ENCODE peak calls at places on chromosomes 6 and 20, in four cellular contexts. One of them, this sample, is unnamed.

GRCh38 chr6:21325201-21325856 is 268.2 kb upstream of the SOX4 start:
- DNase-seq in H1: no peak
- DNase-seq in GM12878: no peak
- DNase-seq in HepG2: no peak
- DNase-seq in this sample: no peak

GRCh38 chr6:99132026-99132425 is 184.3 kb upstream of the FBXL4 start:
- DNase-seq in H1: no peak
- DNase-seq in GM12878: no peak
- DNase-seq in HepG2: no peak
- DNase-seq in this sample: no peak

GRCh38 chr20:44016525-44016924 is 101.9 kb downstream of the TOX2 start:
- DNase-seq in H1: no peak
- DNase-seq in GM12878: no peak
- DNase-seq in HepG2: no peak
- DNase-seq in this sample: no peak

GRCh38 chr6:103191391-103192093 is 1668.2 kb downstream of the HACE1 start:
- DNase-seq in H1: no peak
- DNase-seq in GM12878: no peak
- DNase-seq in HepG2: no peak
- DNase-seq in this sample: no peak

GRCh38 chr6:141726158-141726557 is 406.6 kb upstream of the GJE1 start:
- DNase-seq in H1: no peak
- DNase-seq in GM12878: no peak
- DNase-seq in HepG2: no peak
- DNase-seq in this sample: no peak

GRCh38 chr6:159214281-159214680 is 45.1 kb downstream of the FNDC1 start:
- DNase-seq in H1: no peak
- DNase-seq in GM12878: no peak
- DNase-seq in HepG2: no peak
- DNase-seq in this sample: no peak

GRCh38 chr6:37550436-37550835 is 50.7 kb upstream of the CCDC167 start:
- DNase-seq in H1: no peak
- DNase-seq in GM12878: no peak
- DNase-seq in HepG2: no peak
- DNase-seq in this sample: no peak

GRCh38 chr6:2376429-2377355 is 131.3 kb upstream of the GMDS start:
- DNase-seq in H1: no peak
- DNase-seq in GM12878: no peak
- DNase-seq in HepG2: no peak
- DNase-seq in this sample: no peak

GRCh38 chr6:56984374-56984773 is 29.5 kb downstream of the BEND6 start:
- DNase-seq in H1: no peak
- DNase-seq in GM12878: no peak
- DNase-seq in HepG2: no peak
- DNase-seq in this sample: no peak

GRCh38 chr20:63772781-63773520 is 33.4 kb downstream of the SLC2A4RG start:
- DNase-seq in H1: no peak
- DNase-seq in GM12878: no peak
- DNase-seq in HepG2: no peak
- DNase-seq in this sample: no peak

GRCh38 chr6:165659945-165660862 is 2.8 kb downstream of the PDE10A start:
- DNase-seq in H1: no peak
- DNase-seq in GM12878: no peak
- DNase-seq in HepG2: no peak
- DNase-seq in this sample: no peak
- H3K4me3 ChIP-seq in H1: peak
- H3K4me3 ChIP-seq in GM12878: no peak
- H3K4me3 ChIP-seq in HepG2: no peak
- H3K4me3 ChIP-seq in this sample: peak

DNA sequence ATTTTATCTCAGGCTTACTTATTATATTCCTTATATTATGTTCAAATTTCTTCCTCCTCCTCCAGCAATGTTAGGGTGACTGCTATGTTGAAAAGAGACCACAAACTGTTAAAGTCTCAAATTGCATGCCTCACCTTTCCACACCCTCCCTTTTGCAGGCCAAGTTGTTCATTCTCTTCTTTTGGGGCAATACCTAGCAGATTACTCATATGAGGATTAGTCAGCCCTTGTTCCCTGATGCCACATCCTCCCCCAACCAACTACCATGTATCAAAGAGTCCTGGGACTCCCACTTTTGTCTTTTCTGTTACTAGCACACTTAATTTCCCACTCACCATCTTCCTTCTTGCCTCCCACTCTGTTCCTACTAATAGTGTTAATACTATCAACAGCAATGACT is 434.7 kb downstream of the BCKDHB start:
- DNase-seq in H1: no peak
- DNase-seq in GM12878: no peak
- DNase-seq in HepG2: no peak
- DNase-seq in this sample: no peak
- TF ChIP-seq SUZ12 in H1: no peak
- TF ChIP-seq SUZ12 in GM12878: no peak
- TF ChIP-seq SUZ12 in HepG2: no peak
- TF ChIP-seq SUZ12 in this sample: no peak

GRCh38 chr6:125792680-125793079 is 1.9 kb downstream of the NCOA7 start:
- DNase-seq in H1: no peak
- DNase-seq in GM12878: no peak
- DNase-seq in HepG2: no peak
- DNase-seq in this sample: no peak
- H3K4me3 ChIP-seq in H1: no peak
- H3K4me3 ChIP-seq in GM12878: peak
- H3K4me3 ChIP-seq in HepG2: no peak
- H3K4me3 ChIP-seq in this sample: no peak

GRCh38 chr20:20003088-20003954 is 13.8 kb upstream of the NAA20 start:
- DNase-seq in H1: no peak
- DNase-seq in GM12878: no peak
- DNase-seq in HepG2: no peak
- DNase-seq in this sample: no peak
- TF ChIP-seq SUZ12 in H1: no peak
- TF ChIP-seq SUZ12 in GM12878: no peak
- TF ChIP-seq SUZ12 in HepG2: no peak
- TF ChIP-seq SUZ12 in this sample: no peak

DNA sequence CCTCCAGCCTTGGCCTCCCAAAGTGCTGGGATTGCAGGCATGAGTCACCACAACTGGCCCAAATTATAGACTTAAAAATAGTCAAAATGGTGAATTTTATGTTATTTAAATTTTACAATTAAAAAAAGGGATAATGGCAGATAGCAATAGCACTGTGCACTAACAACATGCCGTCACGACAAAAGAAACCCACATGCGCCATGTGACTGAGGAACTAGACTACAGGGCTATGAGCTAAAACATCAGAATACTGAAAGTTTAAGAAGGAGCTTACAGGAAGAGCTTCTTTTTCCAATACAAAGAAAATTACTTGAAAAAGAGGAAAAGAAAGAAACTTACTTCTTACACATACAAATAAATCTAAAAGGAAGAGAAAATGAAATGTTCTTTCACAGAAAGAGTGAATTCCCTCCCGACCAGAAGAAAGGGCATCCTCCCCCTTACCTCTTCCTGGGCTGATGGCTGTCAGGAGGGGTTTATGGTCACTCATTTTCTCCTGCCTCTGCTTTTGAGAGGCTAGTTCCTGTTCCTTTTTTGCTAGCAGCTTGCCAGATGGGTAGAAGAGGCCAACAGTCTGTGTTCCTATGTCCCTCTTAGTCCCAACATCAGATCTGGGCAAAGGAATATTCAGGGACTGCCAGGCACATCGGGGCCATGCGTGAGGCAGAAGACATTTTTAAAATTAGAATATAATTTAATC is 54.5 kb downstream of the DZANK1 start:
- DNase-seq in H1: no peak
- DNase-seq in GM12878: peak
- DNase-seq in HepG2: no peak
- DNase-seq in this sample: no peak
- H3K4me3 ChIP-seq in H1: no peak
- H3K4me3 ChIP-seq in GM12878: peak
- H3K4me3 ChIP-seq in HepG2: no peak
- H3K4me3 ChIP-seq in this sample: no peak

GRCh38 chr6:49121970-49122369 is 341.1 kb downstream of the MMUT start:
- DNase-seq in H1: no peak
- DNase-seq in GM12878: no peak
- DNase-seq in HepG2: no peak
- DNase-seq in this sample: no peak
- TF ChIP-seq SUZ12 in H1: no peak
- TF ChIP-seq SUZ12 in GM12878: no peak
- TF ChIP-seq SUZ12 in HepG2: no peak
- TF ChIP-seq SUZ12 in this sample: no peak